ENCODE peak calls at places on chromosomes 7 and 10, in four cellular contexts. U, D, B and Q are unnamed samples.

GRCh38 chr10:71757450-71757918 is 15.8 kb downstream of the VSIR start:
- DNase-seq in U (no peak), D (no peak), B (no peak), Q (peak; percentile 65)

GRCh38 chr7:138417103-138417695 is 42.9 kb upstream of the TRIM24 start:
- DNase-seq in U (no peak), D (no peak), B (no peak), Q (no peak)

GRCh38 chr10:124470544-124471449 is 9.2 kb downstream of the LHPP start:
- DNase-seq in U (no peak), D (no peak), B (no peak), Q (no peak)

GRCh38 chr7:27606270-27607209 is 56.1 kb downstream of the HIBADH start:
- DNase-seq in U (no peak), D (no peak), B (no peak), Q (no peak)

GRCh38 chr10:12279281-12279680 is 70.1 kb upstream of the CAMK1D start:
- DNase-seq in U (peak; percentile 76), D (no peak), B (no peak), Q (no peak)

GRCh38 chr7:129438839-129439640 is 4.8 kb downstream of the STRIP2 start:
- DNase-seq in U (no peak), D (no peak), B (no peak), Q (no peak)

GRCh38 chr10:24989867-24990266 is 26.1 kb downstream of the ENKUR start:
- DNase-seq in U (no peak), D (no peak), B (no peak), Q (no peak)

GRCh38 chr10:6008497-6009142 is 31.3 kb upstream of the IL15RA start:
- DNase-seq in U (no peak), D (no peak), B (no peak), Q (no peak)

GRCh38 chr10:70323697-70324340 is 40.0 kb upstream of the NPFFR1 start:
- DNase-seq in U (no peak), D (no peak), B (no peak), Q (no peak)

GRCh38 chr7:19215421-19215820 is 70.2 kb upstream of the FERD3L start:
- DNase-seq in U (no peak), D (no peak), B (no peak), Q (no peak)

GRCh38 chr7:23759556-23760391 is 49.8 kb downstream of the STK31 start:
- DNase-seq in U (no peak), D (no peak), B (peak; percentile 56), Q (no peak)

GRCh38 chr7:135362871-135363270 is 129.2 kb downstream of the STRA8 start:
- DNase-seq in U (no peak), D (no peak), B (no peak), Q (no peak)

GRCh38 chr10:112585052-112585451 is 138.0 kb downstream of the VTI1A start:
- DNase-seq in U (no peak), D (peak; percentile 34), B (peak; percentile 29), Q (no peak)

GRCh38 chr7:75546272-75547015 is 54.3 kb downstream of the SPDYE5 start:
- DNase-seq in U (no peak), D (no peak), B (no peak), Q (no peak)

GRCh38 chr10:5447611-5448071 is 35.3 kb downstream of the NET1 start:
- DNase-seq in U (no peak), D (no peak), B (no peak), Q (no peak)

GRCh38 chr7:28937103-28937502 is 21.0 kb downstream of the TRIL start:
- DNase-seq in U (no peak), D (no peak), B (no peak), Q (no peak)

GRCh38 chr10:64630534-64630933 is 1109.3 kb downstream of the REEP3 start:
- DNase-seq in U (no peak), D (no peak), B (no peak), Q (no peak)

GRCh38 chr10:97483526-97483925 is 14.7 kb downstream of the MMS19 start:
- DNase-seq in U (no peak), D (no peak), B (no peak), Q (no peak)

GRCh38 chr10:104342941-104343411 is 4.7 kb upstream of the ITPRIP start:
- DNase-seq in U (no peak), D (peak; percentile 49), B (no peak), Q (no peak)

GRCh38 chr7:45080958-45081669 is 7.7 kb downstream of the NACAD start:
- DNase-seq in U (no peak), D (no peak), B (no peak), Q (no peak)

GRCh38 chr7:138663741-138664710 is 37.1 kb downstream of the SVOPL start:
- DNase-seq in U (peak; percentile 67), D (no peak), B (no peak), Q (peak; percentile 35)

GRCh38 chr10:78461333-78461732 is 427.7 kb downstream of the RPS24 start:
- DNase-seq in U (no peak), D (no peak), B (no peak), Q (no peak)

GRCh38 chr7:149872419-149873073 is 1.2 kb upstream of the ATP6V0E2 start:
- DNase-seq in U (peak; percentile 82), D (peak; percentile 88), B (peak; percentile 67), Q (peak; percentile 72)

GRCh38 chr7:11895352-11895751 is 63.4 kb upstream of the THSD7A start:
- DNase-seq in U (no peak), D (no peak), B (no peak), Q (no peak)

GRCh38 chr7:12756841-12757240 is 69.4 kb downstream of the ARL4A start:
- DNase-seq in U (no peak), D (no peak), B (no peak), Q (no peak)

GRCh38 chr10:24256619-24257018 is 47.7 kb downstream of the KIAA1217 start:
- DNase-seq in U (no peak), D (no peak), B (no peak), Q (no peak)

GRCh38 chr10:86164216-86164774 is 202.3 kb downstream of the GRID1 start:
- DNase-seq in U (peak; percentile 18), D (no peak), B (no peak), Q (no peak)

GRCh38 chr10:90871279-90871760 is 454 bp upstream of the RPP30 start:
- DNase-seq in U (no peak), D (peak; percentile 22), B (no peak), Q (peak; percentile 40)

GRCh38 chr10:21495686-21496284 is 29.7 kb downstream of the SKIDA1 start:
- DNase-seq in U (peak; percentile 92), D (peak; percentile 88), B (peak; percentile 87), Q (peak; percentile 83)

GRCh38 chr7:27189560-27190283 is 4.7 kb upstream of the HOXA11 start:
- DNase-seq in U (peak; percentile 30), D (no peak), B (peak; percentile 8), Q (no peak)

GRCh38 chr7:76346778-76347177 is 12.0 kb downstream of the YWHAG start:
- DNase-seq in U (no peak), D (no peak), B (no peak), Q (no peak)

GRCh38 chr7:44846816-44847508 is 925 bp downstream of the H2AZ2 start:
- DNase-seq in U (no peak), D (no peak), B (no peak), Q (no peak)

GRCh38 chr7:117963278-117964184 is 90.3 kb upstream of the CTTNBP2 start:
- DNase-seq in U (no peak), D (no peak), B (no peak), Q (no peak)

GRCh38 chr7:96233528-96234154 is 88.3 kb downstream of the SLC25A13 start:
- DNase-seq in U (no peak), D (no peak), B (no peak), Q (no peak)

GRCh38 chr10:97520978-97521761 is 22.4 kb downstream of the UBTD1 start:
- DNase-seq in U (peak; percentile 74), D (no peak), B (no peak), Q (no peak)

GRCh38 chr7:61111-61510 is 131.3 kb upstream of the FAM20C start:
- DNase-seq in U (peak; percentile 64), D (no peak), B (no peak), Q (no peak)

GRCh38 chr10:90227259-90227658 is 525.9 kb downstream of the KIF20B start:
- DNase-seq in U (no peak), D (no peak), B (no peak), Q (no peak)

GRCh38 chr10:112299456-112299855 is 16.3 kb downstream of the TECTB start:
- DNase-seq in U (no peak), D (no peak), B (no peak), Q (no peak)

DNA sequence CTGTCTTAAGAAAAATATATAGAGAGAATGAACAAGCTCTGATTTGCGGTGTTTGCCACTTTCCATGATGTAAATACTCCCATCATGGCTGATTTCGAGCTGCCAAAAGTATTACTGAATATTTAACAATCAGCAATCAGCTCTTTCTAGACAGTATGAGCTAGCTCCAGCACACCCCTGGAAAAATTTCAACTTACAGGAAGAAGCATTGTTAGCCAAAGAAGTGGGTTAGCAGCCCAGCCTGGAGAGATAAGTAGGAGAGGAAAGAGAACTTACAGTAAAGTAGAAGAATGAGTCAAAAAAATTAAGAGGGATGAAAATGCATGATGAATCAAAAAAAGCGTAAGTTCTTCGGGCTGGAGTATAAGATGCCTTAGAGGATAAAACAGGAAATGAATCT is 60.6 kb upstream of the ANK3 start:
- DNase-seq in U (no peak), D (no peak), B (no peak), Q (no peak)
- H3K4me3 ChIP-seq in U (no peak overlapping the region), D (no peak overlapping the region), B (no peak overlapping the region), Q (no peak overlapping the region)

GRCh38 chr7:157828881-157829280 is 492.1 kb downstream of the DNAJB6 start:
- DNase-seq in U (no peak), D (no peak), B (no peak), Q (no peak)
- H3K9me3 ChIP-seq in U (no peaks in the 10 kb centered on the region), D (no peaks in the 10 kb centered on the region), B (no peaks in the 10 kb centered on the region), Q (no peaks in the 10 kb centered on the region)

DNA sequence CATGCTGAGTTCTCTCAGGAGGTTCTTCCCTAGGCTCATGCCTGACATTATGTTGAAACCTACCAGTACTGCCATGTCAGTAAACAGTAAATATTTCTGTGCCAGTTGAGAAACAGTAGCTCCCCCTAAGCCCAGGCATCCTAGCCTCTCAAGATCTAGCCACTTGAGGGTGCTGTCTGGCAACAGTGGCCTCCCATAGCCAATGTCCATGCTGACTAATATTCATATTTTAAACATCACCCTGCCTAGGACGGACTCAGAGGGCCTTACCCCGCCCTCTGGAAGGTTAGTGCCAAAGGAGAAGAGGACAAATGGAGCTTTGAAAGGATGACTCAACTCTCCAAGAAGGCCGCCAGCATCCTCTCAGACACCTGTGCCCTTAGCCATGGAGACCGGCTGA is 7.7 kb downstream of the ACSM6 start:
- DNase-seq in U (no peak), D (no peak), B (no peak), Q (no peak)
- TF ChIP-seq CTCF in U (no peak), D (no peak), B (no peak), Q (no peak)

GRCh38 chr10:55627526-55628170 is 733.4 kb downstream of the ZWINT start:
- DNase-seq in U (peak; percentile 36), D (peak; percentile 81), B (no peak), Q (no peak)

GRCh38 chr10:55631071-55631654 is 729.9 kb downstream of the ZWINT start:
- DNase-seq in U (peak; percentile 80), D (peak; percentile 80), B (peak; percentile 73), Q (peak; percentile 75)

GRCh38 chr10:55629792-55630490 is 731.1 kb downstream of the ZWINT start:
- DNase-seq in U (peak; percentile 64), D (peak; percentile 80), B (peak; percentile 55), Q (peak; percentile 20)

GRCh38 chr10:55628260-55628701 is 732.8 kb downstream of the ZWINT start:
- DNase-seq in U (peak; percentile 55), D (peak; percentile 88), B (peak; percentile 38), Q (no peak)

GRCh38 chr10:55630491-55631056 is 730.5 kb downstream of the ZWINT start:
- DNase-seq in U (peak; percentile 66), D (peak; percentile 66), B (no peak), Q (no peak)
- H3K4me3 ChIP-seq in U (peak overlapping the region; percentile 48), D (no peak overlapping the region), B (peak overlapping the region; percentile 54), Q (no peak overlapping the region)